ENCODE peak calls at places on chromosomes 4 and X, in four cellular contexts. X is fibroblast of lung, Y is PC-3, V is endothelial cell of umbilical vein. L is an unnamed sample.

GRCh38 chr4:140330311-140330900 is 43.0 kb upstream of the SCOC start:
- DNase-seq in Y (peak; percentile 61), X (peak; percentile 42), V (peak; percentile 58), L (peak; percentile 38)

GRCh38 chr4:7582313-7583096 is 147.8 kb upstream of the PSAPL1 start:
- DNase-seq in Y (no peak), V (no peak), X (no peak), L (no peak)

GRCh38 chr4:16859031-16859430 is 39.4 kb downstream of the LDB2 start:
- DNase-seq in Y (no peak), X (peak; percentile 67), V (peak; percentile 69), L (no peak)

GRCh38 chrX:48938721-48939416 is 18.5 kb downstream of the OTUD5 start:
- DNase-seq in X (no peak), Y (no peak), V (no peak), L (no peak)

GRCh38 chrX:70422886-70423336 is at the start of gene GDPD2:
- DNase-seq in V (no peak), X (peak; percentile 49), Y (peak; percentile 54), L (no peak)

GRCh38 chr4:69858683-69859082 is 1.3 kb downstream of the SULT1E1 start:
- DNase-seq in X (peak; percentile 20), V (peak; percentile 77), Y (peak; percentile 37), L (peak; percentile 65)

GRCh38 chr4:48813984-48814383 is 16.9 kb upstream of the OCIAD1 start:
- DNase-seq in X (no peak), Y (no peak), V (no peak), L (peak; percentile 39)

GRCh38 chr4:98659106-98659592 is 738 bp upstream of the TSPAN5 start:
- DNase-seq in X (peak; percentile 60), V (no peak), Y (peak; percentile 30), L (peak; percentile 33)

GRCh38 chr4:154004028-154004427 is 215.1 kb upstream of the SFRP2 start:
- DNase-seq in Y (no peak), X (peak; percentile 37), V (no peak), L (no peak)

GRCh38 chr4:126991965-126992364 is 640.8 kb upstream of the INTU start:
- DNase-seq in X (peak; percentile 50), V (no peak), Y (no peak), L (peak; percentile 23)

GRCh38 chr4:14269824-14270223 is 642.3 kb upstream of the BOD1L1 start:
- DNase-seq in Y (no peak), V (no peak), X (no peak), L (no peak)

GRCh38 chr4:73281396-73281795 is 22.8 kb upstream of the ANKRD17 start:
- DNase-seq in X (no peak), Y (no peak), V (no peak), L (no peak)

GRCh38 chr4:105550641-105551040 is 1.8 kb upstream of the ARHGEF38 start:
- DNase-seq in V (no peak), Y (peak; percentile 78), X (no peak), L (no peak)

GRCh38 chr4:41885456-41885855 is 49.8 kb upstream of the TMEM33 start:
- DNase-seq in X (no peak), V (no peak), Y (no peak), L (no peak)

GRCh38 chrX:54920610-54921426 is at the start of gene TRO:
- DNase-seq in X (peak; percentile 29), Y (no peak), V (no peak), L (peak; percentile 39)

GRCh38 chr4:168857546-168858314 is 152.3 kb downstream of the CBR4 start:
- DNase-seq in V (peak; percentile 58), Y (no peak), X (peak; percentile 89), L (no peak)

GRCh38 chr4:97645437-97645836 is 497.8 kb downstream of the STPG2 start:
- DNase-seq in Y (no peak), V (no peak), X (no peak), L (no peak)

GRCh38 chrX:42070866-42071265 is 147.5 kb upstream of the CASK start:
- DNase-seq in V (no peak), X (no peak), Y (no peak), L (no peak)

GRCh38 chrX:12210196-12210815 is 72.0 kb downstream of the FRMPD4 start:
- DNase-seq in X (peak; percentile 72), V (no peak), Y (peak; percentile 84), L (no peak)

GRCh38 chr4:11505225-11505971 is 76.7 kb upstream of the HS3ST1 start:
- DNase-seq in V (peak; percentile 96), Y (peak; percentile 95), X (peak; percentile 82), L (no peak)

GRCh38 chr4:116953947-116954346 is 131.4 kb downstream of the TRAM1L1 start:
- DNase-seq in V (no peak), Y (no peak), X (no peak), L (no peak)

GRCh38 chr4:36243355-36244256 is 708 bp downstream of the ARAP2 start:
- DNase-seq in X (peak; percentile 64), V (no peak), Y (peak; percentile 47), L (peak; percentile 14)

GRCh38 chr4:5751073-5751917 is 40.3 kb downstream of the EVC start:
- DNase-seq in X (peak; percentile 51), V (no peak), Y (no peak), L (no peak)

GRCh38 chrX:45445745-45446412 is 245.2 kb upstream of the DIPK2B start:
- DNase-seq in X (peak; percentile 89), Y (peak; percentile 92), V (peak; percentile 72), L (peak; percentile 44)

GRCh38 chrX:20685652-20686051 is 418.9 kb upstream of the RPS6KA3 start:
- DNase-seq in Y (no peak), X (no peak), V (no peak), L (no peak)

GRCh38 chrX:25018682-25019081 is 2.9 kb upstream of the ARX start:
- DNase-seq in X (no peak), Y (no peak), V (no peak), L (no peak)

GRCh38 chr4:90181644-90182043 is 54.5 kb downstream of the CCSER1 start:
- DNase-seq in X (no peak), Y (peak; percentile 53), V (no peak), L (no peak)

GRCh38 chrX:38800981-38801845 is at the start of gene MID1IP1:
- DNase-seq in V (peak; percentile 91), Y (peak; percentile 94), X (peak; percentile 89), L (peak; percentile 92)

GRCh38 chr4:71212216-71212615 is 126.6 kb upstream of the SLC4A4 start:
- DNase-seq in V (no peak), Y (no peak), X (peak; percentile 19), L (no peak)

GRCh38 chr4:148007789-148008188 is 275.9 kb downstream of the ARHGAP10 start:
- DNase-seq in X (no peak), Y (no peak), V (peak; percentile 34), L (no peak)

GRCh38 chr4:150056569-150056968 is 21.7 kb upstream of the DCLK2 start:
- DNase-seq in Y (no peak), V (no peak), X (peak; percentile 22), L (no peak)

GRCh38 chr4:72567821-72568620 is 1.0 kb downstream of the ADAMTS3 start:
- DNase-seq in Y (peak; percentile 96), V (peak; percentile 54), X (peak; percentile 93), L (peak; percentile 31)

GRCh38 chr4:123110685-123111084 is 188.3 kb upstream of the NUDT6 start:
- DNase-seq in Y (peak; percentile 56), X (no peak), V (no peak), L (no peak)

GRCh38 chr4:160510925-160511324 is 1408.0 kb downstream of the RAPGEF2 start:
- DNase-seq in X (peak; percentile 26), V (no peak), Y (peak; percentile 47), L (no peak)

GRCh38 chr4:36786519-36786918 is 458.0 kb upstream of the NWD2 start:
- DNase-seq in Y (no peak), V (no peak), X (peak; percentile 25), L (no peak)

GRCh38 chr4:3291969-3292570 is 751 bp upstream of the RGS12 start:
- DNase-seq in Y (peak; percentile 52), X (no peak), V (no peak), L (peak; percentile 70)
- TF ChIP-seq EZH2 in Y (no peak), X (no peak), V (no peak), L (no peak)

GRCh38 chr4:1172971-1173757 is 781 bp upstream of the SPON2 start:
- DNase-seq in V (no peak), Y (no peak), X (no peak), L (no peak)

GRCh38 chr4:1170805-1171305 is 1.5 kb downstream of the SPON2 start:
- DNase-seq in V (no peak), Y (no peak), X (no peak), L (no peak)

GRCh38 chr4:1171306-1172227 is 816 bp downstream of the SPON2 start:
- DNase-seq in V (no peak), Y (no peak), X (no peak), L (no peak)

GRCh38 chr4:1170156-1170804 is 2.1 kb downstream of the SPON2 start:
- DNase-seq in V (no peak), Y (no peak), X (no peak), L (no peak)

GRCh38 chr4:1172228-1172851 is at the start of gene SPON2:
- DNase-seq in X (peak; percentile 40), V (no peak), Y (no peak), L (no peak)
- TF ChIP-seq EZH2 in X (no peak), V (peak; percentile 62), Y (peak; percentile 83), L (peak; percentile 98)

GRCh38 chrX:145818522-145819075 is 970 bp downstream of the SLITRK2 start:
- DNase-seq in X (no peak), V (no peak), Y (no peak), L (no peak)
- TF ChIP-seq EZH2 in X (no peak), V (no peak), Y (no peak), L (no peak)

DNA sequence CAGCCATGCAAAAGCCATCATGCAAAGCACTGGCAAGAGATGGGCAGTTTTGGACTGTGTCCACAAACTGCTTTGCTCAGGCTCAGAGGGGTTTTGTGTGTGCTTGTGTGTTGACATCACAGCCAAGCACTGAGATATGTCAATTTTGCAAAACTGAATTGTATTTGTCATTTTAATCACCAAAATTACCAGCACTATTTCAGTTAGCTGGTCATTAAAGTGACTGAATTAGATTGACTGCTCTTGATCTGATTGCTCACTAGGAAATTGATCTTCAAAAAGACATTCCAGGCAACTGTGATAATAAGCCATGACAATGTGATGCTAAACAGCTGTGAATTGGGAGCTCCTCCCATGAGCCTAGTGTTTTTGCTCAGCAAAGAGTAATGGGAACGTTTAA is 337.3 kb upstream of the GNPDA2 start:
- DNase-seq in V (no peak), X (no peak), Y (no peak), L (peak; percentile 7)
- TF ChIP-seq EZH2 in V (no peak), X (no peak), Y (no peak), L (no peak)

GRCh38 chrX:154515803-154516654 is at the start of gene FAM3A:
- DNase-seq in V (peak; percentile 90), Y (peak; percentile 88), X (peak; percentile 78), L (peak; percentile 86)
- TF ChIP-seq EZH2 in V (no peak), Y (no peak), X (no peak), L (no peak)

GRCh38 chr4:8861576-8862279 is 9.9 kb downstream of the HMX1 start:
- DNase-seq in V (no peak), Y (no peak), X (no peak), L (no peak)
- TF ChIP-seq EZH2 in V (peak; percentile 90), Y (no peak), X (peak; percentile 20), L (peak; percentile 89)